ENCODE peak calls at places on chromosome 19, in eight cellular contexts. V is stimulated activated CD8-positive, alpha-beta memory T cell treated with anti-CD3 and anti-CD28 coated beads, Interleukin-7, amount 100 ng/mL, for 4 hours; I is mesothelial cell of epicardium; D is BJ; L is heart right ventricle; P is activated T-cell treated with anti-CD3 and anti-CD28 coated beads, Interleukin-2, amount 50 U/mL, for 72 hours; C is neural progenitor cell; O is SHP77 treated with DMSO at 0.1 percent for 48 hours. Z is an unnamed sample.

GRCh38 chr19:12202250-12202649 is 39.4 kb downstream of the ZNF136 start:
- DNase-seq in V (peak), I (no peak), D (no peak), L (peak), P (peak), C (peak), O (no peak), Z (no peak)

GRCh38 chr19:45664575-45664974 is 3.4 kb upstream of the GIPR start:
- DNase-seq in V (no peak), I (no peak), D (no peak), L (no peak), P (no peak), C (no peak), O (no peak), Z (no peak)

GRCh38 chr19:16446108-16447014 is 25.4 kb downstream of the EPS15L1 start:
- DNase-seq in V (no peak), I (no peak), D (no peak), L (no peak), P (no peak), C (no peak), O (no peak), Z (no peak)

GRCh38 chr19:45075215-45076028 is 856 bp downstream of the ZNF296 start:
- DNase-seq in V (peak), I (no peak), D (no peak), L (peak), P (peak), C (peak), O (no peak), Z (peak)

GRCh38 chr19:54209748-54210494 is 9.3 kb downstream of the RPS9 start:
- DNase-seq in V (no peak), I (peak), D (peak), L (peak), P (peak), C (no peak), O (peak), Z (peak)

GRCh38 chr19:36837525-36837901 is 674 bp downstream of the ZNF790 start:
- DNase-seq in V (no peak), I (no peak), D (no peak), L (no peak), P (peak), C (no peak), O (no peak), Z (no peak)

GRCh38 chr19:55044771-55045716 is 7.0 kb upstream of the GP6 start:
- DNase-seq in V (no peak), I (no peak), D (no peak), L (no peak), P (no peak), C (no peak), O (no peak), Z (no peak)

GRCh38 chr19:58317481-58318072 is 9.2 kb upstream of the ZSCAN22 start:
- DNase-seq in V (no peak), I (no peak), D (no peak), L (no peak), P (no peak), C (peak), O (no peak), Z (no peak)

GRCh38 chr19:902446-903226 is 9.4 kb downstream of the RNU6-9 start:
- DNase-seq in V (no peak), I (no peak), D (no peak), L (no peak), P (no peak), C (no peak), O (no peak), Z (no peak)

GRCh38 chr19:37303591-37304171 is 67.2 kb upstream of the ZNF527 start:
- DNase-seq in V (no peak), I (no peak), D (no peak), L (no peak), P (no peak), C (peak), O (no peak), Z (no peak)

GRCh38 chr19:40619333-40620160 is 18.4 kb downstream of the LTBP4 start:
- DNase-seq in V (no peak), I (no peak), D (no peak), L (no peak), P (no peak), C (no peak), O (no peak), Z (no peak)

GRCh38 chr19:48805452-48805851 is 5.4 kb downstream of the BCAT2 start:
- DNase-seq in V (no peak), I (no peak), D (no peak), L (no peak), P (no peak), C (no peak), O (no peak), Z (no peak)

GRCh38 chr19:37079238-37079637 is 1.0 kb downstream of the ZNF420 start:
- DNase-seq in V (no peak), I (no peak), D (no peak), L (no peak), P (no peak), C (peak), O (no peak), Z (no peak)

GRCh38 chr19:13298565-13299481 is 148.6 kb downstream of the IER2 start:
- DNase-seq in V (no peak), I (no peak), D (no peak), L (no peak), P (no peak), C (no peak), O (no peak), Z (no peak)

GRCh38 chr19:6062274-6062673 is 48.0 kb downstream of the RFX2 start:
- DNase-seq in V (peak), I (no peak), D (no peak), L (no peak), P (peak), C (no peak), O (no peak), Z (peak)

GRCh38 chr19:3979674-3980352 is 5.5 kb downstream of the EEF2 start:
- DNase-seq in V (no peak), I (no peak), D (no peak), L (no peak), P (no peak), C (no peak), O (no peak), Z (no peak)

GRCh38 chr19:19543640-19544039 is 5.6 kb downstream of the CILP2 start:
- DNase-seq in V (no peak), I (no peak), D (no peak), L (no peak), P (no peak), C (no peak), O (no peak), Z (no peak)

GRCh38 chr19:14048439-14049153 is 13.3 kb downstream of the PALM3 start:
- DNase-seq in V (peak), I (no peak), D (no peak), L (peak), P (peak), C (peak), O (no peak), Z (peak)

GRCh38 chr19:55251296-55252081 is 7.3 kb downstream of the PPP6R1 start:
- DNase-seq in V (peak), I (no peak), D (no peak), L (no peak), P (peak), C (no peak), O (no peak), Z (no peak)

GRCh38 chr19:5877869-5878268 is 7.5 kb upstream of the FUT5 start:
- DNase-seq in V (no peak), I (no peak), D (no peak), L (no peak), P (no peak), C (peak), O (no peak), Z (no peak)

GRCh38 chr19:41353466-41354342 is at the start of gene TGFB1:
- DNase-seq in V (peak), I (peak), D (peak), L (peak), P (peak), C (peak), O (peak), Z (peak)

Z was measured in lung.